ENCODE peak calls at places on chromosomes 11 and 22, in six cellular contexts. M, D, H, U, A and Q are unnamed samples.
A peak's percentile ranks its signal among the peaks of the same experiment; 100 is the strongest.

GRCh38 chr11:1073851-1074243 is 827 bp upstream of the MUC2 start:
- DNase-seq in H (peak; percentile 10), M (no peak), D (no peak), A (no peak), U (no peak), Q (no peak)

GRCh38 chr11:73965076-73965763 is 14.4 kb downstream of the DNAJB13 start:
- DNase-seq in H (no peak), A (no peak), D (no peak), M (no peak), U (no peak), Q (no peak)

GRCh38 chr11:101407324-101407723 is 176.5 kb downstream of the TRPC6 start:
- DNase-seq in M (no peak), H (no peak), D (no peak), U (no peak), A (no peak), Q (no peak)

GRCh38 chr11:83836883-83837654 is 550.9 kb upstream of the CCDC90B start:
- DNase-seq in H (peak; percentile 43), M (peak; percentile 38), U (peak; percentile 45), D (peak; percentile 29), A (no peak), Q (no peak)

GRCh38 chr11:1826552-1827094 is 8.2 kb upstream of the SYT8 start:
- DNase-seq in A (peak; percentile 77), U (peak; percentile 61), M (no peak), H (peak; percentile 59), D (no peak), Q (no peak)

GRCh38 chr11:33724644-33725035 is 11.6 kb downstream of the CD59 start:
- DNase-seq in A (no peak), D (no peak), M (no peak), H (no peak), U (no peak), Q (no peak)

GRCh38 chr11:62680825-62681240 is 2.0 kb upstream of the UBXN1 start:
- DNase-seq in H (peak; percentile 52), A (no peak), U (peak; percentile 47), D (peak; percentile 61), M (no peak), Q (peak; percentile 57)

GRCh38 chr11:107929611-107930200 is 1.5 kb downstream of the RAB39A start:
- DNase-seq in M (no peak), U (no peak), D (no peak), H (no peak), A (no peak), Q (no peak)

GRCh38 chr11:76747428-76747979 is 35.7 kb upstream of the TSKU start:
- DNase-seq in D (no peak), H (no peak), M (no peak), A (no peak), U (no peak), Q (no peak)

GRCh38 chr11:68976095-68976494 is 4.7 kb downstream of the MRGPRD start:
- DNase-seq in D (no peak), A (no peak), M (no peak), U (no peak), H (no peak), Q (no peak)

DNA sequence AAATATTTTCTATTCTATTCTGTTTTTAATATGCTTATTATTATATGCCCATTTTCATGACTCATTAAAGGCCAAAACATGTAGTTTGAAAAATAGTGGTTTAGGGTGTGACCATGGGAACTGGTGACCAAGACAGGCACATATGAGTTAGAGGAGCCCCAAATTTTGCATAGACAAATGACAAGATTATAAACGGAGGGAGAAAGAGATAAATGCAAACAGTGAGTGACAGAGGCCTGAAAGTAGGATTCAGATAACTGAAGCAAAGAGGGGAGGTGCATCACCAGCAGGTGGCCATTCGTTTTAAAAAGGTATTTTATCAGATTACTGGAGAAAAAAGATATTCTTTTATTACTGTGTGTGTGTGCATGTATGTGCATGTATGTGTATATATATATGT is 391.5 kb upstream of the CHORDC1 start:
- DNase-seq in M (no peak), H (no peak), A (no peak), D (no peak), U (no peak), Q (no peak)
- H3K4me1 ChIP-seq in M (no peaks in the 10 kb centered on the region), H (no peaks in the 10 kb centered on the region), A (no peaks in the 10 kb centered on the region), D (no peaks in the 10 kb centered on the region), U (no peaks in the 10 kb centered on the region), Q (no peaks in the 10 kb centered on the region)

GRCh38 chr11:61067782-61068181 is 34.5 kb upstream of the CD5 start:
- DNase-seq in U (no peak), M (no peak), D (no peak), H (peak; percentile 2), A (no peak), Q (no peak)

GRCh38 chr11:61068581-61068980 is 33.7 kb upstream of the CD5 start:
- DNase-seq in M (no peak), H (no peak), U (no peak), A (no peak), D (no peak), Q (no peak)

GRCh38 chr11:61071208-61071681 is 31.0 kb upstream of the CD5 start:
- DNase-seq in D (peak; percentile 67), A (no peak), H (no peak), U (no peak), M (no peak), Q (peak; percentile 73)

GRCh38 chr11:61071880-61072279 is 30.4 kb upstream of the CD5 start:
- DNase-seq in U (no peak), M (no peak), A (no peak), H (no peak), D (no peak), Q (no peak)

GRCh38 chr11:61069427-61069826 is 32.9 kb upstream of the CD5 start:
- DNase-seq in D (no peak), U (no peak), A (no peak), H (no peak), M (no peak), Q (no peak)
- H3K27ac ChIP-seq in D (no peak overlapping the region), U (no peak overlapping the region), A (no peak overlapping the region), H (no peak overlapping the region), M (no peak overlapping the region), Q (no peak overlapping the region)

DNA sequence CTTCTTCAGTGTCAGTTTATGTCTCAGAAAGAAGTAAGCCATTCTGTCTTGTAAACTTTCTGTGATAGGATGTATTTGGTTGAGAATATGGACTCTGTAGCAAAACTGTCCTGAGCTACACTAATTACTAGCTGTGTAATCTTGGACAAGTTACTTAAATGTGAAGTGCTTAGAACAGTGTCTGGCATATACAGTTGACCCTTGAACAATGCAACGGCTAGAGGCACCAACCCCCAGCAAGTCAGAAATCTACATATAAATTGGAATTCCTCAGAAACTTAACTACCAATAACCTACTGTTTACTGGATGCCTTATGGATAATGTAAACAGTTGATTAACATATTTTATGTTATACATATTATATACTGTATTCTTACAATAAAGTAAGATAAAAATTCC is 68.7 kb upstream of the GRK2 start:
- DNase-seq in U (no peak), M (no peak), H (no peak), D (no peak), A (no peak), Q (no peak)
- H3K4me3 ChIP-seq in U (no peak overlapping the region), M (no peak overlapping the region), H (no peak overlapping the region), D (no peak overlapping the region), A (no peak overlapping the region), Q (no peak overlapping the region)

GRCh38 chr11:7579226-7579825 is 65.5 kb downstream of the PPFIBP2 start:
- DNase-seq in D (no peak), A (no peak), H (no peak), M (no peak), U (no peak), Q (no peak)
- H3K4me1 ChIP-seq in D (peaks cover 33% of the 10 kb centered on the region), A (peaks cover 83% of the 10 kb centered on the region), H (peaks cover 10% of the 10 kb centered on the region), M (no peaks in the 10 kb centered on the region), U (peaks cover 57% of the 10 kb centered on the region), Q (peaks cover 34% of the 10 kb centered on the region)

GRCh38 chr22:49966041-49966715 is 5.6 kb downstream of the PIM3 start:
- DNase-seq in M (no peak), D (no peak), H (peak; percentile 21), A (peak; percentile 1), U (peak; percentile 47), Q (no peak)

GRCh38 chr22:49964136-49964492 is 3.5 kb downstream of the PIM3 start:
- DNase-seq in D (peak; percentile 43), A (no peak), M (no peak), H (peak; percentile 18), U (peak; percentile 26), Q (no peak)

GRCh38 chr22:49966716-49967332 is 6.3 kb downstream of the PIM3 start:
- DNase-seq in H (peak; percentile 38), D (peak; percentile 4), M (no peak), A (peak; percentile 11), U (peak; percentile 66), Q (peak; percentile 16)

GRCh38 chr22:49964493-49965290 is 4.1 kb downstream of the PIM3 start:
- DNase-seq in U (peak; percentile 28), A (peak; percentile 1), H (peak; percentile 26), D (no peak), M (no peak), Q (no peak)

DNA sequence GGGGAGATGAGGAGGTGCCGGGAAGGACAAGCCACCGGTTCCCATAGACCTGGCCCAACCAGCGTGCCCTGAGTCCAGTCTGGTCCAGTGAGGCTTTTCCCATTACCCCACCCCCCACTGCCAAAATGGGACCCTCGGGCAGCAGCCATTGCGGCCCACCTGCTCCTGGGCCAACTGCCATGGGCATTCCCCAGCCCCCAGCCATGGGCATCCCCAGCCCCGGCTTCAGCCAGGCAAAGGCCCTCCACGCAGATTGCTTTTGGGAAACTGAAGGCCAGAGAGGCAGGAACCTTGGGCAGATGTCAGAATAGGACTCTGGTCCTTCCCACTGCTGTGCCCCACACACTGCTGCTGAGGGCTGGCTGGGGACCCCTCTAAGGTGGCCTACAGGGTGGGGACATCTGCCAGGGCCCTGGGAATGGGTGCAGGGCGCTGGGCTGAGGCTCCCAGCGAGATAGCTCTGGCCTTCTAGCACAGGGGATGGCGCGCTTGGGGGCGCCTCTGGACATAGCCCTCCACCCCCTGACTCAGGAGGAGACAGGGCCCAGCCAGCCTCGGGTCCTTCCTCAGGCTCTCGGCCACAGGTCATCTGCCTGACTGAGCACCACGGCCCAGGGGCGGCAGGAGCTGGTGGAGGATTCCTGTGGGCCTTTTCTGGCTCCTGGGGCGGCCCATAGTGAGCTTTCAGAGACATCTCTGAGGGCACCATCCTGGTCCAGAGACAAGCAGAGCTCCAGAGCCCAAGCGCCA is 4.9 kb downstream of the PIM3 start:
- DNase-seq in A (no peak), H (peak; percentile 27), M (no peak), D (no peak), U (peak; percentile 31), Q (no peak)
- H3K27ac ChIP-seq in A (no peak overlapping the region), H (no peak overlapping the region), M (peak overlapping the region; percentile 74), D (no peak overlapping the region), U (peak overlapping the region; percentile 98), Q (peak overlapping the region; percentile 21)

GRCh38 chr11:65559535-65559934 is 1.4 kb upstream of the LTBP3 start:
- DNase-seq in D (no peak), M (no peak), A (no peak), U (no peak), H (no peak), Q (no peak)

GRCh38 chr11:65557280-65558001 is 718 bp downstream of the LTBP3 start:
- DNase-seq in A (no peak), D (no peak), H (no peak), U (no peak), M (no peak), Q (no peak)

GRCh38 chr11:65559951-65560537 is 1.9 kb upstream of the LTBP3 start:
- DNase-seq in M (no peak), H (no peak), A (peak; percentile 30), U (no peak), D (no peak), Q (no peak)

GRCh38 chr11:65558002-65558784 is at the start of gene LTBP3:
- DNase-seq in A (peak; percentile 40), D (peak; percentile 45), M (no peak), H (peak; percentile 83), U (peak; percentile 87), Q (peak; percentile 44)

GRCh38 chr11:65558785-65559509 is 788 bp upstream of the LTBP3 start:
- DNase-seq in H (peak; percentile 63), A (peak; percentile 41), U (peak; percentile 44), M (no peak), D (no peak), Q (peak; percentile 35)
- H3K4me3 ChIP-seq in H (no peak overlapping the region), A (peak overlapping the region; percentile 80), U (peak overlapping the region; percentile 73), M (peak overlapping the region; percentile 50), D (no peak overlapping the region), Q (peak overlapping the region; percentile 52)